ENCODE peak calls at places on chromosomes 5 and 9, in five cellular contexts. C, I, N, S and F are unnamed samples.

GRCh38 chr5:124790261-124790894 is 43.9 kb upstream of the ZNF608 start:
- DNase-seq in C (no peak), I (peak; percentile 15), N (no peak), S (peak; percentile 62), F (no peak)

GRCh38 chr9:83208065-83208850 is 145.3 kb upstream of the RASEF start:
- DNase-seq in I (no peak), C (no peak), N (peak; percentile 40), S (no peak), F (no peak)

GRCh38 chr5:133824661-133825254 is 143.7 kb downstream of the C5orf15 start:
- DNase-seq in I (no peak), C (no peak), N (no peak), S (no peak), F (peak; percentile 46)

GRCh38 chr9:126337690-126338426 is 11.2 kb downstream of the MVB12B start:
- DNase-seq in I (no peak), S (no peak), C (no peak), N (no peak), F (no peak)

GRCh38 chr5:76082790-76083554 is at the start of gene SV2C:
- DNase-seq in S (peak; percentile 44), N (peak; percentile 25), I (no peak), C (no peak), F (peak; percentile 14)

GRCh38 chr9:101119206-101119819 is 90.8 kb downstream of the PLPPR1 start:
- DNase-seq in I (peak; percentile 33), C (no peak), N (peak; percentile 32), S (peak; percentile 62), F (peak; percentile 57)

GRCh38 chr9:25845867-25846266 is 167.6 kb upstream of the TUSC1 start:
- DNase-seq in S (no peak), C (no peak), I (no peak), N (no peak), F (no peak)

GRCh38 chr9:91764661-91765060 is 185.4 kb downstream of the ROR2 start:
- DNase-seq in S (no peak), N (no peak), I (no peak), C (no peak), F (no peak)

GRCh38 chr5:9851458-9851857 is 221.3 kb upstream of the TAS2R1 start:
- DNase-seq in N (no peak), I (peak; percentile 10), S (peak; percentile 98), C (no peak), F (peak; percentile 23)

GRCh38 chr9:78552802-78553201 is 255.9 kb downstream of the PSAT1 start:
- DNase-seq in N (no peak), S (no peak), C (no peak), I (no peak), F (peak; percentile 66)

GRCh38 chr5:71587709-71588532 is 781 bp downstream of the MCCC2 start:
- DNase-seq in S (no peak), N (no peak), C (no peak), I (no peak), F (no peak)

GRCh38 chr5:154365823-154366222 is 80.0 kb upstream of the SAP30L start:
- DNase-seq in C (no peak), S (peak; percentile 44), N (no peak), I (no peak), F (no peak)

GRCh38 chr9:87601175-87601574 is 103.5 kb downstream of the DAPK1 start:
- DNase-seq in N (peak; percentile 41), C (no peak), I (no peak), S (no peak), F (no peak)

GRCh38 chr9:97413462-97413861 is 1.6 kb downstream of the TDRD7 start:
- DNase-seq in S (no peak), I (no peak), N (no peak), C (no peak), F (no peak)

GRCh38 chr5:77176429-77176828 is 34.1 kb upstream of the PDE8B start:
- DNase-seq in N (no peak), C (no peak), I (no peak), S (no peak), F (no peak)

GRCh38 chr5:148229840-148230239 is 8.5 kb upstream of the MARCOL start:
- DNase-seq in I (no peak), S (no peak), C (no peak), N (no peak), F (no peak)

GRCh38 chr9:100417815-100418214 is 9.1 kb upstream of the MSANTD3 start:
- DNase-seq in N (no peak), C (no peak), S (no peak), I (no peak), F (no peak)

GRCh38 chr9:93126151-93126781 is 7.8 kb downstream of the NINJ1 start:
- DNase-seq in I (no peak), C (peak; percentile 12), S (no peak), N (no peak), F (no peak)

GRCh38 chr9:87601595-87601994 is 103.9 kb downstream of the DAPK1 start:
- DNase-seq in N (no peak), C (no peak), I (no peak), S (no peak), F (no peak)

GRCh38 chr5:139374909-139375308 is 8.2 kb downstream of the SLC23A1 start:
- DNase-seq in C (no peak), S (no peak), N (no peak), I (no peak), F (no peak)

GRCh38 chr9:134366223-134367031 is 40.2 kb downstream of the RXRA start:
- DNase-seq in I (peak; percentile 86), C (peak; percentile 93), N (peak; percentile 93), S (peak; percentile 97), F (peak; percentile 65)

GRCh38 chr9:37201581-37201980 is 81.2 kb downstream of the ZCCHC7 start:
- DNase-seq in I (no peak), C (no peak), N (no peak), S (no peak), F (no peak)

GRCh38 chr5:89301572-89302025 is 418.6 kb upstream of the MEF2C start:
- DNase-seq in C (no peak), I (no peak), S (no peak), N (no peak), F (no peak)

GRCh38 chr5:56080375-56081052 is 85.8 kb upstream of the IL6ST start:
- DNase-seq in S (no peak), C (no peak), N (no peak), I (no peak), F (no peak)

GRCh38 chr9:110099236-110099741 is 108.7 kb downstream of the C9orf152 start:
- DNase-seq in N (peak; percentile 30), I (no peak), C (no peak), S (peak; percentile 93), F (no peak)

GRCh38 chr5:179833056-179833708 is 12.5 kb downstream of the SQSTM1 start:
- DNase-seq in N (no peak), I (no peak), S (no peak), C (no peak), F (no peak)

GRCh38 chr5:167269146-167269545 is 1022.3 kb upstream of the WWC1 start:
- DNase-seq in N (no peak), C (no peak), S (no peak), I (no peak), F (no peak)

GRCh38 chr5:40981420-40981819 is 72.1 kb downstream of the C7 start:
- DNase-seq in N (no peak), S (no peak), I (no peak), C (no peak), F (no peak)